ENCODE peak calls at places on chromosomes 12 and 14, in four cellular contexts. K is foreskin fibroblast, E is renal cortical epithelial cell, W is COLO829. D is an unnamed sample.
A peak's percentile ranks its signal among the peaks of the same experiment; 100 is the strongest.

GRCh38 chr14:99346470-99347080 is 74.6 kb upstream of the BCL11B start:
- DNase-seq in K (no peak), E (no peak), W (no peak), D (no peak)

GRCh38 chr12:113940357-113940756 is 25.8 kb downstream of the RBM19 start:
- DNase-seq in K (no peak), E (no peak), W (no peak), D (no peak)

GRCh38 chr12:42102720-42103119 is 42.0 kb downstream of the GXYLT1 start:
- DNase-seq in K (no peak), E (no peak), W (no peak), D (no peak)

GRCh38 chr12:66359300-66359699 is 57.0 kb downstream of the HELB start:
- DNase-seq in K (no peak), E (peak; percentile 64), W (no peak), D (no peak)

GRCh38 chr12:57727758-57728395 is 10.7 kb downstream of the AGAP2 start:
- DNase-seq in K (no peak), E (peak; percentile 20), W (no peak), D (no peak)

GRCh38 chr12:52741378-52742195 is 35.6 kb downstream of the KRT76 start:
- DNase-seq in K (peak; percentile 69), E (peak; percentile 36), W (peak; percentile 30), D (peak; percentile 55)

GRCh38 chr12:48677782-48678181 is 4.3 kb downstream of the KANSL2 start:
- DNase-seq in K (no peak), E (no peak), W (no peak), D (no peak)

GRCh38 chr14:24334431-24335271 is at the start of gene ADCY4:
- DNase-seq in K (peak; percentile 61), E (no peak), W (no peak), D (no peak)

GRCh38 chr12:124476011-124476400 is 91.4 kb downstream of the NCOR2 start:
- DNase-seq in K (no peak), E (no peak), W (no peak), D (no peak)

GRCh38 chr12:108046135-108046534 is 83.0 kb upstream of the WSCD2 start:
- DNase-seq in K (no peak), E (no peak), W (no peak), D (no peak)

GRCh38 chr12:9235519-9235918 is 27.3 kb upstream of the PZP start:
- DNase-seq in K (no peak), E (no peak), W (no peak), D (no peak)

GRCh38 chr14:21672116-21672515 is 1.5 kb downstream of the OR4E1 start:
- DNase-seq in K (peak; percentile 41), E (no peak), W (no peak), D (no peak)

GRCh38 chr12:123388218-123388947 is 4.5 kb downstream of the KMT5A start:
- DNase-seq in K (peak; percentile 88), E (no peak), W (peak; percentile 55), D (peak; percentile 41)

GRCh38 chr12:87140257-87140656 is 884.1 kb upstream of the MGAT4C start:
- DNase-seq in K (peak; percentile 32), E (peak; percentile 85), W (no peak), D (peak; percentile 84)

GRCh38 chr14:104356738-104357688 is 218.6 kb downstream of the KIF26A start:
- DNase-seq in K (no peak), E (no peak), W (no peak), D (no peak)

GRCh38 chr12:116508145-116509121 is 50.7 kb upstream of the MAP1LC3B2 start:
- DNase-seq in K (peak; percentile 50), E (peak; percentile 50), W (no peak), D (no peak)

GRCh38 chr12:96400631-96401060 is 407 bp upstream of the CDK17 start:
- DNase-seq in K (no peak), E (peak; percentile 40), W (peak; percentile 49), D (peak; percentile 48)

GRCh38 chr14:28635387-28635786 is 131.2 kb upstream of the FOXG1 start:
- DNase-seq in K (peak; percentile 42), E (peak; percentile 29), W (peak; percentile 30), D (peak; percentile 37)

GRCh38 chr14:89849931-89850330 is 104.6 kb downstream of the EFCAB11 start:
- DNase-seq in K (peak; percentile 64), E (no peak), W (no peak), D (no peak)

GRCh38 chr14:94557327-94557726 is 3.9 kb upstream of the SERPINA4 start:
- DNase-seq in K (no peak), E (no peak), W (no peak), D (no peak)

GRCh38 chr14:24145700-24146621 is at the start of gene PSME2:
- DNase-seq in K (peak; percentile 24), E (peak; percentile 76), W (no peak), D (peak; percentile 71)

GRCh38 chr14:67187210-67187609 is 2.0 kb upstream of the GARIN2 start:
- DNase-seq in K (peak; percentile 87), E (peak; percentile 97), W (peak; percentile 85), D (peak; percentile 87)

GRCh38 chr14:53953002-53953827 is 3.4 kb downstream of the BMP4 start:
- DNase-seq in K (peak; percentile 96), E (peak; percentile 53), W (no peak), D (peak; percentile 52)

GRCh38 chr14:72605921-72606220 is 288.0 kb downstream of the DPF3 start:
- DNase-seq in K (no peak), E (no peak), W (no peak), D (no peak)